ENCODE peak calls at places on chromosomes 4 and X, in ten cellular contexts. One of them, this sample, is unnamed.

GRCh38 chr4:36222702-36223101 is 21.6 kb downstream of the ARAP2 start:
- DNase-seq in HCT116: no peak
- DNase-seq in endothelial cell of umbilical vein: no peak
- DNase-seq in sigmoid colon: no peak
- DNase-seq in transverse colon: no peak
- DNase-seq in stomach: no peak
- DNase-seq in K562: no peak
- DNase-seq in GM12878: no peak
- DNase-seq in H1: no peak
- DNase-seq in HepG2: no peak
- DNase-seq in this sample: no peak

GRCh38 chrX:49977319-49978090 is 55.1 kb downstream of the CLCN5 start:
- DNase-seq in HCT116: no peak
- DNase-seq in H1: no peak
- DNase-seq in HepG2: no peak
- DNase-seq in stomach: no peak
- DNase-seq in GM12878: peak
- DNase-seq in endothelial cell of umbilical vein: no peak
- DNase-seq in K562: no peak
- DNase-seq in sigmoid colon: no peak
- DNase-seq in transverse colon: no peak
- DNase-seq in this sample: no peak

GRCh38 chr4:75737398-75737797 is 13.0 kb downstream of the USO1 start:
- DNase-seq in sigmoid colon: no peak
- DNase-seq in HCT116: no peak
- DNase-seq in GM12878: no peak
- DNase-seq in H1: no peak
- DNase-seq in HepG2: no peak
- DNase-seq in transverse colon: no peak
- DNase-seq in endothelial cell of umbilical vein: no peak
- DNase-seq in stomach: no peak
- DNase-seq in K562: no peak
- DNase-seq in this sample: no peak

GRCh38 chr4:98778206-98778605 is 119.8 kb upstream of the TSPAN5 start:
- DNase-seq in GM12878: no peak
- DNase-seq in endothelial cell of umbilical vein: peak
- DNase-seq in sigmoid colon: no peak
- DNase-seq in stomach: no peak
- DNase-seq in transverse colon: no peak
- DNase-seq in H1: no peak
- DNase-seq in HepG2: peak
- DNase-seq in HCT116: no peak
- DNase-seq in K562: no peak
- DNase-seq in this sample: no peak

GRCh38 chrX:107826286-107827136 is 845 bp downstream of the MID2 start:
- DNase-seq in sigmoid colon: peak
- DNase-seq in HepG2: no peak
- DNase-seq in K562: peak
- DNase-seq in GM12878: no peak
- DNase-seq in stomach: peak
- DNase-seq in H1: no peak
- DNase-seq in HCT116: no peak
- DNase-seq in endothelial cell of umbilical vein: peak
- DNase-seq in transverse colon: peak
- DNase-seq in this sample: peak

GRCh38 chrX:30888526-30889146 is 418 bp downstream of the TAB3 start:
- DNase-seq in endothelial cell of umbilical vein: peak
- DNase-seq in HCT116: no peak
- DNase-seq in K562: peak
- DNase-seq in H1: no peak
- DNase-seq in transverse colon: peak
- DNase-seq in stomach: no peak
- DNase-seq in sigmoid colon: peak
- DNase-seq in GM12878: no peak
- DNase-seq in HepG2: no peak
- DNase-seq in this sample: no peak

GRCh38 chrX:18422325-18422724 is 3.1 kb upstream of the CDKL5 start:
- DNase-seq in sigmoid colon: no peak
- DNase-seq in HepG2: no peak
- DNase-seq in endothelial cell of umbilical vein: no peak
- DNase-seq in transverse colon: no peak
- DNase-seq in GM12878: no peak
- DNase-seq in stomach: no peak
- DNase-seq in H1: no peak
- DNase-seq in K562: no peak
- DNase-seq in HCT116: no peak
- DNase-seq in this sample: no peak

GRCh38 chr4:6875431-6875831 is 34.2 kb upstream of the TBC1D14 start:
- DNase-seq in stomach: no peak
- DNase-seq in GM12878: no peak
- DNase-seq in HCT116: no peak
- DNase-seq in H1: no peak
- DNase-seq in K562: no peak
- DNase-seq in endothelial cell of umbilical vein: no peak
- DNase-seq in HepG2: no peak
- DNase-seq in sigmoid colon: no peak
- DNase-seq in transverse colon: no peak
- DNase-seq in this sample: peak

GRCh38 chrX:153921511-153922285 is 4.4 kb downstream of the ARHGAP4 start:
- DNase-seq in transverse colon: no peak
- DNase-seq in GM12878: no peak
- DNase-seq in stomach: no peak
- DNase-seq in HepG2: no peak
- DNase-seq in HCT116: no peak
- DNase-seq in sigmoid colon: no peak
- DNase-seq in endothelial cell of umbilical vein: no peak
- DNase-seq in K562: no peak
- DNase-seq in H1: no peak
- DNase-seq in this sample: no peak

GRCh38 chr4:127479031-127479622 is 153.6 kb upstream of the INTU start:
- DNase-seq in H1: no peak
- DNase-seq in HepG2: peak
- DNase-seq in GM12878: no peak
- DNase-seq in stomach: no peak
- DNase-seq in sigmoid colon: no peak
- DNase-seq in transverse colon: no peak
- DNase-seq in HCT116: peak
- DNase-seq in K562: peak
- DNase-seq in endothelial cell of umbilical vein: peak
- DNase-seq in this sample: no peak

GRCh38 chrX:24956828-24957227 is 58.9 kb downstream of the ARX start:
- DNase-seq in transverse colon: no peak
- DNase-seq in GM12878: no peak
- DNase-seq in sigmoid colon: no peak
- DNase-seq in K562: no peak
- DNase-seq in endothelial cell of umbilical vein: no peak
- DNase-seq in stomach: no peak
- DNase-seq in HCT116: no peak
- DNase-seq in H1: no peak
- DNase-seq in HepG2: no peak
- DNase-seq in this sample: no peak

GRCh38 chr4:148651991-148652390 is 209.8 kb upstream of the NR3C2 start:
- DNase-seq in HCT116: no peak
- DNase-seq in HepG2: no peak
- DNase-seq in GM12878: no peak
- DNase-seq in endothelial cell of umbilical vein: no peak
- DNase-seq in sigmoid colon: no peak
- DNase-seq in stomach: no peak
- DNase-seq in transverse colon: no peak
- DNase-seq in H1: no peak
- DNase-seq in K562: no peak
- DNase-seq in this sample: no peak

GRCh38 chr4:182236186-182236585 is 7.0 kb upstream of the TENM3 start:
- DNase-seq in HCT116: no peak
- DNase-seq in sigmoid colon: no peak
- DNase-seq in GM12878: no peak
- DNase-seq in endothelial cell of umbilical vein: no peak
- DNase-seq in H1: no peak
- DNase-seq in transverse colon: no peak
- DNase-seq in stomach: no peak
- DNase-seq in HepG2: no peak
- DNase-seq in K562: no peak
- DNase-seq in this sample: no peak

GRCh38 chr4:30619679-30620078 is 100.5 kb upstream of the PCDH7 start:
- DNase-seq in K562: no peak
- DNase-seq in HepG2: no peak
- DNase-seq in sigmoid colon: no peak
- DNase-seq in endothelial cell of umbilical vein: no peak
- DNase-seq in HCT116: no peak
- DNase-seq in transverse colon: no peak
- DNase-seq in H1: no peak
- DNase-seq in GM12878: peak
- DNase-seq in stomach: no peak
- DNase-seq in this sample: no peak

GRCh38 chr4:163611784-163612445 is 117.4 kb downstream of the TMA16 start:
- DNase-seq in endothelial cell of umbilical vein: no peak
- DNase-seq in H1: no peak
- DNase-seq in sigmoid colon: no peak
- DNase-seq in transverse colon: no peak
- DNase-seq in HCT116: no peak
- DNase-seq in GM12878: no peak
- DNase-seq in stomach: no peak
- DNase-seq in K562: no peak
- DNase-seq in HepG2: no peak
- DNase-seq in this sample: no peak

GRCh38 chrX:8688776-8689175 is 43.2 kb downstream of the ANOS1 start:
- DNase-seq in sigmoid colon: no peak
- DNase-seq in transverse colon: no peak
- DNase-seq in endothelial cell of umbilical vein: no peak
- DNase-seq in H1: peak
- DNase-seq in HepG2: no peak
- DNase-seq in stomach: no peak
- DNase-seq in K562: no peak
- DNase-seq in HCT116: no peak
- DNase-seq in GM12878: no peak
- DNase-seq in this sample: no peak
- TF ChIP-seq POLR2AphosphoS5 in sigmoid colon: no peak
- TF ChIP-seq POLR2AphosphoS5 in transverse colon: no peak
- TF ChIP-seq POLR2AphosphoS5 in endothelial cell of umbilical vein: no peak
- TF ChIP-seq POLR2AphosphoS5 in H1: no peak
- TF ChIP-seq POLR2AphosphoS5 in HepG2: no peak
- TF ChIP-seq POLR2AphosphoS5 in stomach: no peak
- TF ChIP-seq POLR2AphosphoS5 in K562: no peak
- TF ChIP-seq POLR2AphosphoS5 in HCT116: no peak
- TF ChIP-seq POLR2AphosphoS5 in GM12878: no peak
- TF ChIP-seq POLR2AphosphoS5 in this sample: no peak

DNA sequence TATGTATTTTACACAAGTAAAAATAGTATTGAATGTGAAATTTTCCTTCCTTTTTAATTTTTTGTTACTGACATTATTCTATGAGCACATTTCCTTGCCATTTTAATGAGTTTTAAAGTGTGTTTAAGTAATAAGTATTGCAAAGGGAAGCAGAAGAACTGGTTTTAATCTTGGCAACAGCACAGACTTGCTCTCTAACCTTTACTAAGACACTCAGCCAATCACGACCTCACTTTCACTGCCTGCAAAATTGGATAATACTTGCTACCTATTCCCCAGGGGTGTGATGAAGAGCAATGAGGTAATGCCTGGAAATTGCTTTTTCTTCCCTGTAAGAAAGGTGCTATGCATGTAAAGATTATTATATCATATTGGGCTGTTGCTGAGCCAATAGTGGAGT is 254.8 kb downstream of the C4orf33 start:
- DNase-seq in GM12878: no peak
- DNase-seq in transverse colon: no peak
- DNase-seq in K562: no peak
- DNase-seq in stomach: no peak
- DNase-seq in HepG2: no peak
- DNase-seq in H1: no peak
- DNase-seq in endothelial cell of umbilical vein: no peak
- DNase-seq in sigmoid colon: no peak
- DNase-seq in HCT116: no peak
- DNase-seq in this sample: peak
- TF ChIP-seq POLR2A in GM12878: no peak
- TF ChIP-seq POLR2A in transverse colon: no peak
- TF ChIP-seq POLR2A in K562: no peak
- TF ChIP-seq POLR2A in stomach: no peak
- TF ChIP-seq POLR2A in HepG2: no peak
- TF ChIP-seq POLR2A in H1: no peak
- TF ChIP-seq POLR2A in endothelial cell of umbilical vein: no peak
- TF ChIP-seq POLR2A in sigmoid colon: no peak
- TF ChIP-seq POLR2A in HCT116: no peak
- TF ChIP-seq POLR2A in this sample: no peak

GRCh38 chr4:24551492-24552330 is 32.6 kb downstream of the DHX15 start:
- DNase-seq in sigmoid colon: no peak
- DNase-seq in endothelial cell of umbilical vein: peak
- DNase-seq in K562: peak
- DNase-seq in HepG2: no peak
- DNase-seq in transverse colon: no peak
- DNase-seq in GM12878: no peak
- DNase-seq in H1: no peak
- DNase-seq in HCT116: peak
- DNase-seq in stomach: no peak
- DNase-seq in this sample: no peak
- TF ChIP-seq CTCF in sigmoid colon: no peak
- TF ChIP-seq CTCF in endothelial cell of umbilical vein: peak
- TF ChIP-seq CTCF in K562: peak
- TF ChIP-seq CTCF in HepG2: peak
- TF ChIP-seq CTCF in transverse colon: peak
- TF ChIP-seq CTCF in GM12878: no peak
- TF ChIP-seq CTCF in H1: no peak
- TF ChIP-seq CTCF in HCT116: no peak
- TF ChIP-seq CTCF in stomach: no peak
- TF ChIP-seq CTCF in this sample: no peak

DNA sequence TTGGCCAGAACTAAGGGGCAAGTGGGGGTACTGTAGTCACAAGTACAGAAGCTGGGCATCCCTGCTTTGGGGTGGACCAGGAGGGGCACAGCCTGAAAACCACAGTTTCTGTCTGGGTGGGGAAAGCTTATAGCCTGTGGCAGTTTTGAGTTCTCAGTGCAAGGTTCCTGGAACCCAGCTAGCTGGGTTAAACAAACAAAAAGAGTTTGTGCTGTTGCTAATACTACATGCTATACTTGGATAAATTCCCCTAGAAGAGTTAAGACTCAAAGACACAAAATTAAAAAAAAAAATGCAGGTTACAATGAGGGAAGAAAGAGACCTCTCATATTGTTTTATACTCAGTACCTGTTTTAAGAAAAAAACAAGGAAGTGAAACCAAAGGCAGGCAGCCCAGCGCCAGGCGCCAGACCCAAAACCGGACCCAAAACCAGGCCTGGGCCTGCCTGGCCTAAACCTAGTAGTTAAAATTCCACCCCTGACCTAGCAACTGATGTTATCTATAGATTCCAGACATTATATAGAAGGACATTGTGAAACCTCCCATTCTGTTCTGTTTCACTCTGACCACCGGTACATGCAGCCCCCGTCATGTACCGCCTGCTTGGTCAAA is 50.8 kb downstream of the SLC2A9 start:
- DNase-seq in stomach: no peak
- DNase-seq in HepG2: no peak
- DNase-seq in H1: no peak
- DNase-seq in GM12878: peak
- DNase-seq in K562: no peak
- DNase-seq in HCT116: no peak
- DNase-seq in transverse colon: peak
- DNase-seq in endothelial cell of umbilical vein: no peak
- DNase-seq in sigmoid colon: no peak
- DNase-seq in this sample: no peak
- TF ChIP-seq POLR2AphosphoS5 in stomach: no peak
- TF ChIP-seq POLR2AphosphoS5 in HepG2: no peak
- TF ChIP-seq POLR2AphosphoS5 in H1: no peak
- TF ChIP-seq POLR2AphosphoS5 in GM12878: no peak
- TF ChIP-seq POLR2AphosphoS5 in K562: no peak
- TF ChIP-seq POLR2AphosphoS5 in HCT116: no peak
- TF ChIP-seq POLR2AphosphoS5 in transverse colon: no peak
- TF ChIP-seq POLR2AphosphoS5 in endothelial cell of umbilical vein: no peak
- TF ChIP-seq POLR2AphosphoS5 in sigmoid colon: no peak
- TF ChIP-seq POLR2AphosphoS5 in this sample: no peak

GRCh38 chrX:55160685-55161552 is 59.2 kb upstream of the PAGE5 start:
- DNase-seq in HepG2: peak
- DNase-seq in sigmoid colon: peak
- DNase-seq in GM12878: peak
- DNase-seq in H1: peak
- DNase-seq in stomach: peak
- DNase-seq in K562: peak
- DNase-seq in HCT116: peak
- DNase-seq in transverse colon: peak
- DNase-seq in endothelial cell of umbilical vein: peak
- DNase-seq in this sample: peak
- TF ChIP-seq POLR2A in HepG2: peak
- TF ChIP-seq POLR2A in sigmoid colon: peak
- TF ChIP-seq POLR2A in GM12878: peak
- TF ChIP-seq POLR2A in H1: peak
- TF ChIP-seq POLR2A in stomach: no peak
- TF ChIP-seq POLR2A in K562: peak
- TF ChIP-seq POLR2A in HCT116: peak
- TF ChIP-seq POLR2A in transverse colon: peak
- TF ChIP-seq POLR2A in endothelial cell of umbilical vein: peak
- TF ChIP-seq POLR2A in this sample: no peak